ENCODE peak calls at places on chromosome 4, in five cellular contexts. X is effector memory CD4-positive, alpha-beta T cell; G is stomach; F is MM.1S; V is heart left ventricle. Y is an unnamed sample. For H3K4me1, the result is how much of the 10 kb centered on the place peaks cover.

GRCh38 chr4:80471701-80472100 is 136.2 kb downstream of the CFAP299 start:
- DNase-seq in G (peak), V (no peak), F (peak), X (no peak), Y (peak)

GRCh38 chr4:17670423-17670822 is 56.0 kb downstream of the MED28 start:
- DNase-seq in V (no peak), X (no peak), F (no peak), G (no peak), Y (no peak)

GRCh38 chr4:40228497-40229365 is 31.9 kb downstream of the RHOH start:
- DNase-seq in X (no peak), G (no peak), F (peak), V (no peak), Y (no peak)

GRCh38 chr4:141041021-141041476 is 92.2 kb downstream of the RNF150 start:
- DNase-seq in V (no peak), X (no peak), F (no peak), G (no peak), Y (no peak)

GRCh38 chr4:188691811-188692210 is 552.6 kb downstream of the TRIML1 start:
- DNase-seq in F (peak), X (no peak), G (no peak), V (no peak), Y (no peak)

GRCh38 chr4:24770111-24770584 is 25.2 kb upstream of the SOD3 start:
- DNase-seq in X (no peak), G (no peak), V (no peak), F (no peak), Y (no peak)

GRCh38 chr4:151251922-151252321 is 25.0 kb upstream of the PRSS48 start:
- DNase-seq in X (no peak), F (no peak), G (no peak), V (no peak), Y (no peak)

GRCh38 chr4:21887481-21887880 is 61.1 kb downstream of the KCNIP4 start:
- DNase-seq in X (no peak), F (no peak), V (no peak), G (no peak), Y (no peak)

GRCh38 chr4:55096045-55096444 is 29.4 kb downstream of the KDR start:
- DNase-seq in X (no peak), V (no peak), F (no peak), G (no peak), Y (no peak)

GRCh38 chr4:3721627-3722026 is 44.6 kb upstream of the ADRA2C start:
- DNase-seq in G (no peak), X (no peak), V (no peak), F (no peak), Y (no peak)

GRCh38 chr4:41319553-41319952 is 62.8 kb downstream of the UCHL1 start:
- DNase-seq in F (no peak), G (no peak), V (no peak), X (no peak), Y (no peak)

GRCh38 chr4:118076958-118077766 is 42.9 kb downstream of the NDST3 start:
- DNase-seq in V (no peak), F (peak), G (no peak), X (no peak), Y (no peak)

GRCh38 chr4:3346146-3346545 is 53.3 kb downstream of the RGS12 start:
- DNase-seq in F (peak), X (no peak), G (peak), V (no peak), Y (peak)

GRCh38 chr4:630661-631060 is 5.3 kb downstream of the PDE6B start:
- DNase-seq in F (no peak), V (peak), G (no peak), X (no peak), Y (no peak)

GRCh38 chr4:150302553-150302952 is 224.3 kb downstream of the DCLK2 start:
- DNase-seq in F (no peak), V (no peak), X (no peak), G (no peak), Y (peak)

GRCh38 chr4:53605783-53606182 is 14.5 kb upstream of the LNX1 start:
- DNase-seq in V (no peak), F (no peak), G (no peak), X (no peak), Y (no peak)

GRCh38 chr4:139555705-139556070 is 331 bp downstream of the SETD7 start:
- DNase-seq in F (no peak), G (peak), X (no peak), V (peak), Y (peak)

GRCh38 chr4:70559216-70559830 is 32.7 kb upstream of the AMBN start:
- DNase-seq in F (peak), V (no peak), G (peak), X (no peak), Y (peak)

GRCh38 chr4:123233409-123233808 is 163.2 kb upstream of the SPRY1 start:
- DNase-seq in X (no peak), F (no peak), G (no peak), V (no peak), Y (no peak)

GRCh38 chr4:151745727-151746231 is 15.0 kb downstream of the GATB start:
- DNase-seq in X (no peak), F (no peak), G (no peak), V (no peak), Y (no peak)

GRCh38 chr4:4327652-4328121 is 37.6 kb downstream of the ZBTB49 start:
- DNase-seq in F (no peak), X (no peak), V (peak), G (no peak), Y (peak)

GRCh38 chr4:151806511-151806927 is 45.7 kb upstream of the GATB start:
- DNase-seq in G (no peak), V (peak), X (no peak), F (no peak), Y (no peak)

GRCh38 chr4:158170691-158171455 is 2.0 kb downstream of the GASK1B start:
- DNase-seq in V (peak), F (no peak), G (no peak), X (no peak), Y (peak)

GRCh38 chr4:55172694-55173287 is 47.4 kb upstream of the KDR start:
- DNase-seq in X (no peak), V (peak), F (no peak), G (no peak), Y (no peak)

GRCh38 chr4:126513596-126513995 is 1119.2 kb upstream of the INTU start:
- DNase-seq in G (no peak), F (no peak), V (no peak), X (no peak), Y (no peak)

GRCh38 chr4:126560794-126561193 is 1072.0 kb upstream of the INTU start:
- DNase-seq in G (no peak), X (no peak), V (no peak), F (no peak), Y (no peak)

GRCh38 chr4:110193822-110194761 is 4.3 kb downstream of the ELOVL6 start:
- DNase-seq in G (peak), F (no peak), X (peak), V (peak), Y (peak)

DNA sequence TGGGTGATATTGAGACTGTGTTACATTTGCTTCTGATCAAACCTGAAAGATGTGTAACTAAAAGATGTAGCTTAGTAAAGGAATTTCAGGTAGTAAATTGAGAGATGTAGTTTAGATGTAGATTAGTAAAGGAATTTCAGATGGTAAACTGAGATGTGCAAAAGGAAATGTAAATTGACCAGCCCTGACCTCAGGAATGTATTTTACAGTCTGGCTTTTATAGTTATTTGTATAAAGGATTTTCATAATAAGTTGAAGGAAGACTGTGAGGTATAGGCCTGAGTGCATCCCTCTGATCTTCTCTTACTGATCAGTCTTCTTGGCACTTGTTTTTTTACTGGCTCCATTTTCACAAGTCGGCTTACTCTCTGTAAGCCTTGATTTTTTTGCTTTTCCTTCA is 3.2 kb downstream of the KLHL2 start:
- DNase-seq in F (no peak), V (no peak), X (no peak), G (no peak), Y (no peak)
- H3K4me1 ChIP-seq in F (under half), V (under half), X (under half), G (under half), Y (under half)

GRCh38 chr4:38510201-38510600 is 153.8 kb upstream of the KLF3 start:
- DNase-seq in G (no peak), F (no peak), X (no peak), V (no peak), Y (no peak)
- H3K4me1 ChIP-seq in G (under half), F (under half), X (under half), V (under half), Y (under half)

DNA sequence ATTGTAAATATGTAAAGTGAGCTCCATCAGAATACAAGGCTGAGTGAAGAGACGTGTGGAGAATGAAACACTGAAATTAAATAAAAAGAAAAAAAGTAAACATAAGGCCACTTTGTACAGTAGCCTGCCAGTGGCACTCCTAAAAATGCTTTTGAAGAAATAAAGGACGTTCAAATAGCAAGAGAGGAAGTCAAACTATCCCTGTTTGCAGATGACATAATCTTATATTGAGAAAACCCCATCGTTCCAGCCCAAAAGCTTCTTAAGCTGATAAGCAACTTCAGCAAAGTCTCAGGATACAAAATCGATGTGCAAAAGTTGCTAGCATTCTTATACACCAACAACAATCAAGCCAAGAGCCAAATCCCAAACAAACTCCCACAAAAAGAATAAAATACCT is 24.2 kb downstream of the RASSF6 start:
- DNase-seq in V (no peak), X (no peak), G (no peak), F (no peak), Y (no peak)
- H3K4me1 ChIP-seq in V (under half), X (under half), G (under half), F (half or more), Y (half or more)

GRCh38 chr4:133146192-133146573 is 2.9 kb upstream of the PCDH10 start:
- DNase-seq in X (no peak), F (no peak), V (no peak), G (no peak), Y (no peak)

GRCh38 chr4:133147365-133147821 is 1.7 kb upstream of the PCDH10 start:
- DNase-seq in G (no peak), V (no peak), F (no peak), X (no peak), Y (no peak)

GRCh38 chr4:133145758-133146157 is 3.3 kb upstream of the PCDH10 start:
- DNase-seq in G (no peak), V (no peak), X (no peak), F (no peak), Y (no peak)

GRCh38 chr4:133147922-133148689 is 988 bp upstream of the PCDH10 start:
- DNase-seq in X (no peak), V (no peak), F (no peak), G (no peak), Y (peak)

DNA sequence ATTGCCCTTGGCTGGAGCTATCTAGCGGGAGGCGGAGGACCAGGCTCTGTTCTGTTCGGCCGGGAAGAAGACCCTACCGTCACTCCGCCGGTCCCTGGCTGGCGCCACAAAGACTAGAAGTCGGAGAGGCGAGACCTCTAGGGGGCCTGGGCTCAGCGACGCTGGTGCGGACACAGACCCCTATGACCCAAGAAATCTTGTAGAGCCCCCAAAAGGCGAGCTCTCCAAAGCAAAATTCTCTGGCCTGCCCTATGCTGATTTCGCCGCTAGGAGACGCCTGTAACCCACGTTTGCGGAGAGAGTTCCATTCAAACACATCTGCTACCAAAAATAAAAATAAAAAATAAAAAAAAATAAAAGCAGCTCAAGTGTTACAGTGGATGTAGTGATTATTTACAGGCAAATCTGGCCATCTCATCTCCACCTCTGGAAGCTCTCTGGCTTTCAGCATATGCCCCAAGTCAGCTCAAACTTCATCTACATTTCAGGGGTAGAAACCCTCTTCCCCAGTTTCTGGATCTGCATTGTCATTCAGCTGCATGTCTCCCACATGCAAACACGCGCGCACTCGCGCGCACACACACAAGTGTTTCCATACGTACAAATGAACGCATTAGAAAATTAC is 2.4 kb upstream of the PCDH10 start:
- DNase-seq in G (no peak), X (no peak), F (peak), V (no peak), Y (no peak)
- H3K4me1 ChIP-seq in G (under half), X (under half), F (under half), V (under half), Y (half or more)

DNA sequence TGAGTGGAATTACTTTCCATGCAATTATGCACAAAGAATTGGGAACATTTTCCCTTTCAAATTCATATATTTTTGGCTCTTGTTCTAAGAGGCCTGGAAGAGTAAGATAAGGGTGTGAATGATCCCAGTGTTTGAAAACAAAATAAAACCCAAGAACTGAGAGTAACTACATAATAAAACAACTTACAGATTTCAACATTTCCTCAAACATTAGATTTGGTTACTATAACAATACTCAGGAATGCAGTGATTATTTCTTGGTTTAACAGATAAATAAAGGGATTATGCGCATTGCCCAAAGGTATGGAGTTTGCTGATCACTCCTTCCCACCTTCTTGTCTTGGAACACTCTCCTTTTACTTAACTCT is 292.5 kb downstream of the CAMK2D start:
- DNase-seq in F (no peak), V (no peak), X (no peak), G (no peak), Y (no peak)
- H3K4me1 ChIP-seq in F (under half), V (under half), X (under half), G (under half), Y (under half)

Y was measured in body of pancreas.